ENCODE peak calls at places on chromosomes 16 and 17, in four cellular contexts. One of them, this sample, is unnamed.

GRCh38 chr17:82416771-82417170 is 1.4 kb upstream of the HEXD start:
- DNase-seq in stimulated activated CD4-positive, alpha-beta T cell treated with anti-CD3 and anti-CD28 coated beads, Interleukin-1b, Interleukin-23, amount 100 ng/mL, for 24 hours: no peak
- DNase-seq in LoVo: no peak
- DNase-seq in AG04450: no peak
- DNase-seq in this sample: no peak

GRCh38 chr17:15920758-15921239 is 24.1 kb upstream of the ADORA2B start:
- DNase-seq in stimulated activated CD4-positive, alpha-beta T cell treated with anti-CD3 and anti-CD28 coated beads, Interleukin-1b, Interleukin-23, amount 100 ng/mL, for 24 hours: no peak
- DNase-seq in LoVo: peak; percentile 94
- DNase-seq in AG04450: peak; percentile 94
- DNase-seq in this sample: peak; percentile 22

GRCh38 chr17:44760474-44761308 is 1.9 kb downstream of the ADAM11 start:
- DNase-seq in stimulated activated CD4-positive, alpha-beta T cell treated with anti-CD3 and anti-CD28 coated beads, Interleukin-1b, Interleukin-23, amount 100 ng/mL, for 24 hours: no peak
- DNase-seq in LoVo: no peak
- DNase-seq in AG04450: no peak
- DNase-seq in this sample: no peak

GRCh38 chr16:77220427-77220826 is 21.2 kb downstream of the SYCE1L start:
- DNase-seq in stimulated activated CD4-positive, alpha-beta T cell treated with anti-CD3 and anti-CD28 coated beads, Interleukin-1b, Interleukin-23, amount 100 ng/mL, for 24 hours: no peak
- DNase-seq in LoVo: no peak
- DNase-seq in AG04450: no peak
- DNase-seq in this sample: no peak

GRCh38 chr17:49508061-49508865 is 13.2 kb downstream of the NGFR start:
- DNase-seq in stimulated activated CD4-positive, alpha-beta T cell treated with anti-CD3 and anti-CD28 coated beads, Interleukin-1b, Interleukin-23, amount 100 ng/mL, for 24 hours: no peak
- DNase-seq in LoVo: peak; percentile 70
- DNase-seq in AG04450: no peak
- DNase-seq in this sample: no peak

GRCh38 chr17:45270828-45271418 is 9.0 kb upstream of the SPATA32 start:
- DNase-seq in stimulated activated CD4-positive, alpha-beta T cell treated with anti-CD3 and anti-CD28 coated beads, Interleukin-1b, Interleukin-23, amount 100 ng/mL, for 24 hours: no peak
- DNase-seq in LoVo: no peak
- DNase-seq in AG04450: no peak
- DNase-seq in this sample: no peak

GRCh38 chr17:82649501-82650261 is 1.4 kb upstream of the WDR45B start:
- DNase-seq in stimulated activated CD4-positive, alpha-beta T cell treated with anti-CD3 and anti-CD28 coated beads, Interleukin-1b, Interleukin-23, amount 100 ng/mL, for 24 hours: no peak
- DNase-seq in LoVo: no peak
- DNase-seq in AG04450: no peak
- DNase-seq in this sample: no peak

GRCh38 chr17:28760987-28761562 is 17.3 kb downstream of the TRAF4 start:
- DNase-seq in stimulated activated CD4-positive, alpha-beta T cell treated with anti-CD3 and anti-CD28 coated beads, Interleukin-1b, Interleukin-23, amount 100 ng/mL, for 24 hours: no peak
- DNase-seq in LoVo: no peak
- DNase-seq in AG04450: no peak
- DNase-seq in this sample: peak; percentile 89

This sample was measured in psoas muscle.